ENCODE peak calls at places on chromosome 6, in five cellular contexts. H is sciatic nerve; G is H7; M is activated T-helper 1 cell treated with anti-CD3 and anti-CD28 coated beads, Interleukin-2, amount 50 U/mL, for 16 hours; Y is LoVo. O is an unnamed sample.

GRCh38 chr6:56079761-56080540 is 167.4 kb downstream of the COL21A1 start:
- DNase-seq in H (no peak), G (no peak), M (no peak), Y (no peak), O (no peak)

GRCh38 chr6:38827024-38827423 is 111.9 kb downstream of the DNAH8 start:
- DNase-seq in H (no peak), G (no peak), M (no peak), Y (no peak), O (no peak)

GRCh38 chr6:146484411-146484810 is 59.2 kb upstream of the RAB32 start:
- DNase-seq in H (no peak), G (no peak), M (no peak), Y (no peak), O (no peak)

GRCh38 chr6:158013904-158014504 is 32.3 kb downstream of the SYNJ2 start:
- DNase-seq in H (no peak), G (no peak), M (no peak), Y (no peak), O (no peak)

GRCh38 chr6:103534107-103534506 is 1325.6 kb downstream of the HACE1 start:
- DNase-seq in H (no peak), G (no peak), M (no peak), Y (no peak), O (no peak)

GRCh38 chr6:13302751-13303667 is 25.3 kb downstream of the TBC1D7 start:
- DNase-seq in H (peak; percentile 77), G (no peak), M (no peak), Y (peak; percentile 3), O (peak; percentile 66)

GRCh38 chr6:148502773-148503135 is 160.1 kb downstream of the SASH1 start:
- DNase-seq in H (no peak), G (no peak), M (no peak), Y (no peak), O (no peak)

GRCh38 chr6:14466278-14466677 is 348.7 kb downstream of the CD83 start:
- DNase-seq in H (no peak), G (no peak), M (no peak), Y (no peak), O (no peak)

GRCh38 chr6:79604583-79605037 is 26.5 kb upstream of the SH3BGRL2 start:
- DNase-seq in H (no peak), G (no peak), M (no peak), Y (peak; percentile 24), O (no peak)

GRCh38 chr6:144809120-144809519 is 524.0 kb downstream of the UTRN start:
- DNase-seq in H (no peak), G (no peak), M (no peak), Y (peak; percentile 28), O (peak; percentile 64)

GRCh38 chr6:53833147-53833546 is 38.3 kb downstream of the LRRC1 start:
- DNase-seq in H (no peak), G (no peak), M (no peak), Y (no peak), O (peak; percentile 49)

GRCh38 chr6:39599996-39600395 is 125.2 kb downstream of the KIF6 start:
- DNase-seq in H (no peak), G (no peak), M (no peak), Y (no peak), O (no peak)

GRCh38 chr6:156883497-156884252 is 106.5 kb downstream of the ARID1B start:
- DNase-seq in H (no peak), G (no peak), M (no peak), Y (no peak), O (peak; percentile 32)

GRCh38 chr6:38193051-38193450 is 373.5 kb downstream of the ZFAND3 start:
- DNase-seq in H (no peak), G (peak; percentile 48), M (no peak), Y (no peak), O (no peak)

GRCh38 chr6:43575105-43575771 is 600 bp downstream of the XPO5 start:
- DNase-seq in H (no peak), G (peak; percentile 75), M (no peak), Y (peak; percentile 16), O (no peak)

GRCh38 chr6:137863126-137863996 is 3.7 kb upstream of the TNFAIP3 start:
- DNase-seq in H (no peak), G (no peak), M (no peak), Y (no peak), O (no peak)

GRCh38 chr6:2937627-2938003 is 33.8 kb downstream of the SERPINB6 start:
- DNase-seq in H (no peak), G (no peak), M (no peak), Y (no peak), O (no peak)

GRCh38 chr6:42212442-42212841 is 5.2 kb downstream of the MRPS10 start:
- DNase-seq in H (no peak), G (no peak), M (no peak), Y (no peak), O (no peak)

GRCh38 chr6:148426317-148426977 is 83.8 kb downstream of the SASH1 start:
- DNase-seq in H (no peak), G (no peak), M (no peak), Y (no peak), O (no peak)

GRCh38 chr6:166025149-166025898 is 142.3 kb downstream of the TBXT start:
- DNase-seq in H (no peak), G (no peak), M (no peak), Y (no peak), O (no peak)

GRCh38 chr6:5997420-5998093 is 9.2 kb downstream of the NRN1 start:
- DNase-seq in H (no peak), G (peak; percentile 85), M (no peak), Y (no peak), O (no peak)

GRCh38 chr6:99178168-99178567 is 171.3 kb downstream of the FAXC start:
- DNase-seq in H (no peak), G (no peak), M (no peak), Y (no peak), O (peak; percentile 29)

GRCh38 chr6:166624275-166624674 is 2.8 kb downstream of the RPS6KA2 start:
- DNase-seq in H (no peak), G (no peak), M (no peak), Y (no peak), O (no peak)

GRCh38 chr6:29647927-29648642 is 8.8 kb upstream of the MOG start:
- DNase-seq in H (no peak), G (peak; percentile 77), M (no peak), Y (peak; percentile 41), O (peak; percentile 11)

GRCh38 chr6:155216312-155217028 is 47.3 kb upstream of the CLDN20 start:
- DNase-seq in H (no peak), G (peak; percentile 69), M (no peak), Y (no peak), O (no peak)

GRCh38 chr6:105483492-105483891 is 80.6 kb upstream of the PREP start:
- DNase-seq in H (no peak), G (no peak), M (no peak), Y (no peak), O (no peak)

GRCh38 chr6:57207872-57208271 is 14.2 kb downstream of the RAB23 start:
- DNase-seq in H (no peak), G (no peak), M (no peak), Y (no peak), O (no peak)

GRCh38 chr6:139313229-139313628 is 21.4 kb upstream of the TXLNB start:
- DNase-seq in H (no peak), G (peak; percentile 47), M (no peak), Y (no peak), O (no peak)

GRCh38 chr6:53411451-53411850 is 62.7 kb upstream of the ELOVL5 start:
- DNase-seq in H (no peak), G (no peak), M (no peak), Y (no peak), O (no peak)

GRCh38 chr6:16769986-16770376 is 8.7 kb upstream of the ATXN1 start:
- DNase-seq in H (no peak), G (no peak), M (no peak), Y (no peak), O (peak; percentile 37)

GRCh38 chr6:118584906-118585305 is 36.8 kb downstream of the PLN start:
- DNase-seq in H (no peak), G (no peak), M (no peak), Y (no peak), O (no peak)